ENCODE peak calls at places on chromosomes 2 and 18, in six cellular contexts. One of them, this sample, is unnamed.
A peak's percentile ranks its signal among the peaks of the same experiment; 100 is the strongest.

GRCh38 chr2:20186078-20186854 is 38.7 kb downstream of the SDC1 start:
- DNase-seq in tibial nerve: peak; percentile 41
- DNase-seq in mammary epithelial cell: no peak
- DNase-seq in heart right ventricle: no peak
- DNase-seq in cardiac muscle cell: peak; percentile 36
- DNase-seq in K562: peak; percentile 66
- DNase-seq in this sample: no peak

GRCh38 chr2:190948671-190949070 is 65.3 kb downstream of the STAT1 start:
- DNase-seq in tibial nerve: no peak
- DNase-seq in cardiac muscle cell: no peak
- DNase-seq in heart right ventricle: no peak
- DNase-seq in K562: no peak
- DNase-seq in mammary epithelial cell: peak; percentile 80
- DNase-seq in this sample: no peak

GRCh38 chr2:190443778-190444481 is 35.8 kb downstream of the MFSD6 start:
- DNase-seq in cardiac muscle cell: no peak
- DNase-seq in tibial nerve: no peak
- DNase-seq in heart right ventricle: no peak
- DNase-seq in K562: no peak
- DNase-seq in mammary epithelial cell: peak; percentile 13
- DNase-seq in this sample: no peak

GRCh38 chr2:239543696-239544095 is 142.9 kb upstream of the HDAC4 start:
- DNase-seq in cardiac muscle cell: no peak
- DNase-seq in heart right ventricle: no peak
- DNase-seq in K562: no peak
- DNase-seq in mammary epithelial cell: no peak
- DNase-seq in tibial nerve: no peak
- DNase-seq in this sample: no peak

GRCh38 chr18:12422936-12423335 is 15.2 kb downstream of the PRELID3A start:
- DNase-seq in heart right ventricle: no peak
- DNase-seq in mammary epithelial cell: no peak
- DNase-seq in K562: no peak
- DNase-seq in cardiac muscle cell: no peak
- DNase-seq in tibial nerve: no peak
- DNase-seq in this sample: no peak

GRCh38 chr2:165406053-165406628 is 63.4 kb upstream of the CSRNP3 start:
- DNase-seq in cardiac muscle cell: no peak
- DNase-seq in K562: no peak
- DNase-seq in heart right ventricle: no peak
- DNase-seq in mammary epithelial cell: peak; percentile 5
- DNase-seq in tibial nerve: no peak
- DNase-seq in this sample: peak; percentile 43

GRCh38 chr2:159137511-159138101 is 148.9 kb downstream of the WDSUB1 start:
- DNase-seq in K562: no peak
- DNase-seq in cardiac muscle cell: no peak
- DNase-seq in tibial nerve: no peak
- DNase-seq in heart right ventricle: peak; percentile 44
- DNase-seq in mammary epithelial cell: no peak
- DNase-seq in this sample: no peak

GRCh38 chr2:147101906-147102790 is 742.7 kb upstream of the ACVR2A start:
- DNase-seq in tibial nerve: no peak
- DNase-seq in K562: no peak
- DNase-seq in heart right ventricle: no peak
- DNase-seq in cardiac muscle cell: no peak
- DNase-seq in mammary epithelial cell: no peak
- DNase-seq in this sample: no peak

GRCh38 chr2:239715606-239716005 is 309.5 kb downstream of the NDUFA10 start:
- DNase-seq in tibial nerve: no peak
- DNase-seq in mammary epithelial cell: no peak
- DNase-seq in cardiac muscle cell: no peak
- DNase-seq in K562: no peak
- DNase-seq in heart right ventricle: no peak
- DNase-seq in this sample: no peak

GRCh38 chr18:3742541-3742940 is 292.6 kb downstream of the TGIF1 start:
- DNase-seq in heart right ventricle: no peak
- DNase-seq in cardiac muscle cell: no peak
- DNase-seq in mammary epithelial cell: no peak
- DNase-seq in K562: no peak
- DNase-seq in tibial nerve: no peak
- DNase-seq in this sample: no peak

GRCh38 chr2:20409039-20409438 is 37.8 kb upstream of the RHOB start:
- DNase-seq in heart right ventricle: no peak
- DNase-seq in cardiac muscle cell: no peak
- DNase-seq in mammary epithelial cell: no peak
- DNase-seq in tibial nerve: no peak
- DNase-seq in K562: no peak
- DNase-seq in this sample: no peak

GRCh38 chr2:85130407-85130806 is 2.8 kb upstream of the TCF7L1 start:
- DNase-seq in K562: no peak
- DNase-seq in tibial nerve: no peak
- DNase-seq in mammary epithelial cell: no peak
- DNase-seq in heart right ventricle: no peak
- DNase-seq in cardiac muscle cell: no peak
- DNase-seq in this sample: no peak

GRCh38 chr2:66781804-66782203 is 346.9 kb downstream of the MEIS1 start:
- DNase-seq in K562: no peak
- DNase-seq in cardiac muscle cell: no peak
- DNase-seq in heart right ventricle: no peak
- DNase-seq in mammary epithelial cell: no peak
- DNase-seq in tibial nerve: no peak
- DNase-seq in this sample: no peak

GRCh38 chr2:135265960-135266490 is 213.9 kb downstream of the RAB3GAP1 start:
- DNase-seq in heart right ventricle: no peak
- DNase-seq in K562: no peak
- DNase-seq in cardiac muscle cell: no peak
- DNase-seq in tibial nerve: no peak
- DNase-seq in mammary epithelial cell: no peak
- DNase-seq in this sample: no peak

GRCh38 chr2:147530033-147530432 is 314.8 kb upstream of the ACVR2A start:
- DNase-seq in K562: no peak
- DNase-seq in mammary epithelial cell: no peak
- DNase-seq in heart right ventricle: no peak
- DNase-seq in tibial nerve: no peak
- DNase-seq in cardiac muscle cell: no peak
- DNase-seq in this sample: no peak

GRCh38 chr2:191158751-191159150 is 8.0 kb upstream of the STAT4 start:
- DNase-seq in K562: no peak
- DNase-seq in cardiac muscle cell: no peak
- DNase-seq in mammary epithelial cell: no peak
- DNase-seq in tibial nerve: no peak
- DNase-seq in heart right ventricle: no peak
- DNase-seq in this sample: no peak

GRCh38 chr2:27798948-27799645 is 27.6 kb downstream of the MRPL33 start:
- DNase-seq in cardiac muscle cell: peak; percentile 44
- DNase-seq in heart right ventricle: peak; percentile 61
- DNase-seq in mammary epithelial cell: peak; percentile 100
- DNase-seq in K562: peak; percentile 15
- DNase-seq in tibial nerve: peak; percentile 54
- DNase-seq in this sample: peak; percentile 16

GRCh38 chr2:196174424-196174823 is 3.0 kb upstream of the STK17B start:
- DNase-seq in mammary epithelial cell: no peak
- DNase-seq in tibial nerve: no peak
- DNase-seq in K562: no peak
- DNase-seq in cardiac muscle cell: no peak
- DNase-seq in heart right ventricle: no peak
- DNase-seq in this sample: no peak

GRCh38 chr2:166539340-166540162 is 45.5 kb upstream of the SCN7A start:
- DNase-seq in mammary epithelial cell: peak; percentile 43
- DNase-seq in tibial nerve: peak; percentile 72
- DNase-seq in cardiac muscle cell: peak; percentile 79
- DNase-seq in heart right ventricle: peak; percentile 14
- DNase-seq in K562: peak; percentile 60
- DNase-seq in this sample: peak; percentile 25

GRCh38 chr2:223054193-223054781 is 2.3 kb downstream of the KCNE4 start:
- DNase-seq in cardiac muscle cell: no peak
- DNase-seq in tibial nerve: peak; percentile 85
- DNase-seq in heart right ventricle: peak; percentile 76
- DNase-seq in mammary epithelial cell: no peak
- DNase-seq in K562: no peak
- DNase-seq in this sample: no peak

GRCh38 chr2:47190188-47190818 is 35.2 kb upstream of the STPG4 start:
- DNase-seq in K562: no peak
- DNase-seq in cardiac muscle cell: no peak
- DNase-seq in mammary epithelial cell: no peak
- DNase-seq in heart right ventricle: no peak
- DNase-seq in tibial nerve: no peak
- DNase-seq in this sample: no peak

GRCh38 chr2:4424153-4424552 is 720.8 kb downstream of the DCDC2C start:
- DNase-seq in mammary epithelial cell: no peak
- DNase-seq in heart right ventricle: no peak
- DNase-seq in tibial nerve: no peak
- DNase-seq in cardiac muscle cell: no peak
- DNase-seq in K562: no peak
- DNase-seq in this sample: no peak

GRCh38 chr2:206804326-206804725 is 38.9 kb downstream of the FASTKD2 start:
- DNase-seq in tibial nerve: peak; percentile 23
- DNase-seq in K562: no peak
- DNase-seq in cardiac muscle cell: no peak
- DNase-seq in heart right ventricle: no peak
- DNase-seq in mammary epithelial cell: peak; percentile 4
- DNase-seq in this sample: no peak

DNA sequence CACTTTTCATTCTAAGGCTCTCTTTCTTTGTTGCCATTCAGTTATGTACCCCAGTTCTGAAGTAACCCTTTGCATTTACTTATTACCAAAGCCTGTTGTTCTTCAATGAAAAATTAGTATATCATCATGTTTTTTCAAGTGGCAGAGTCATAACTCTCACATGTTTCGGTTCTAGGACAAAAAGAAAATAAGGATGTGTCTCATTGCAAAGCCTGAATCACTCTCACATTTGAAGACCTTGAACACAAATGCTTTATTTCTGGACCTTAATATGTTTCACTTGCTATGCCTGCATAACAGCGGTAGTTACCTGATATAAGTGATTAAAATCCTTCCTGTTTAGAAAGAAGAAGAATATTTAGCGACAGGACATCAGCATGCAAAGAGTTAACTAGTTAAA is 49.1 kb downstream of the ZEB2 start:
- DNase-seq in mammary epithelial cell: no peak
- DNase-seq in heart right ventricle: no peak
- DNase-seq in tibial nerve: no peak
- DNase-seq in K562: no peak
- DNase-seq in cardiac muscle cell: no peak
- DNase-seq in this sample: no peak
- H3K27ac ChIP-seq in mammary epithelial cell: no peak overlapping the region
- H3K27ac ChIP-seq in heart right ventricle: no peak overlapping the region
- H3K27ac ChIP-seq in tibial nerve: peak overlapping the region; percentile 87
- H3K27ac ChIP-seq in K562: no peak overlapping the region
- H3K27ac ChIP-seq in cardiac muscle cell: no peak overlapping the region
- H3K27ac ChIP-seq in this sample: no peak overlapping the region

DNA sequence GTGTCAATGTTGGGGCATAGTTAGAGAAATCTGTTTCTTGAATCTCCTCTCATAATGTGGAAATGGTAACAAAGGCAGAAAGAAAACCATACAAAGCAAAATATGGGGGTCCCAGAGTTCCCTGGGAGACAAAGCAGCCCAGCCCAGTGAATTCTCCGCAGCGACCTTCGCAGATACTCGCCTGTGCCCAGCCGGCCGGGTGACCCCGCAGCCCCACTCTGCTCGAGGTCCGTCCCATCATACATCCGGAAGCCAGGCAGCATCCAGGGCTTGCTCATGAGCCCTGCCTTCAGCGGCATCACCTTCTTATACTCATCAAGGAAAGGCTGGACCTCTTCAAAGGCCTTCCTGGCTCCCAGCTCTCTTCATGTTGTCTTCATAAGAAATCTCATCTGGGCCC is 774.8 kb upstream of the ID2 start:
- DNase-seq in mammary epithelial cell: no peak
- DNase-seq in cardiac muscle cell: no peak
- DNase-seq in K562: no peak
- DNase-seq in tibial nerve: no peak
- DNase-seq in heart right ventricle: no peak
- DNase-seq in this sample: no peak
- H3K4me3 ChIP-seq in mammary epithelial cell: no peak overlapping the region
- H3K4me3 ChIP-seq in cardiac muscle cell: no peak overlapping the region
- H3K4me3 ChIP-seq in K562: no peak overlapping the region
- H3K4me3 ChIP-seq in tibial nerve: no peak overlapping the region
- H3K4me3 ChIP-seq in heart right ventricle: no peak overlapping the region
- H3K4me3 ChIP-seq in this sample: no peak overlapping the region

DNA sequence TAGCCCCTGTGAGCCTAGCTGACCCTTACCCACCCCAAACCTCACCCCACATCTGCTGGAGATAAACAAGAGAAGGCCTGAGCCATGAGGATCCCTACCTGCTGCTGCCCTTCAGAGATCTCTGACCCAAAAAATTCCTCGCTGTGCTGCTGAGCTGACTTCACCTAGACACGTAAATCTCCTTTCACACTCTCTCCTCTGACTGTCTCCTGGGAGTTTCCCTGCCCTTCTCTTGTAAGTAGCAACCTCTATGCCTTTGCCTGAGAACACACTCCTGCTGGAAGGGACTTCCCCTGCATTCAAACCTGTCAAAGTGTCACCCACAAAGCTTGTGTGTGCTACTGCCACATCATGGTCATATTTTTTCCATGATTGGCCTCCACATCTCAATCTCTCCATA is 134.2 kb upstream of the NOL4 start:
- DNase-seq in K562: no peak
- DNase-seq in heart right ventricle: no peak
- DNase-seq in mammary epithelial cell: peak; percentile 3
- DNase-seq in cardiac muscle cell: peak; percentile 1
- DNase-seq in tibial nerve: no peak
- DNase-seq in this sample: no peak
- H3K36me3 ChIP-seq in K562: no peaks in the 10 kb centered on the region
- H3K36me3 ChIP-seq in heart right ventricle: no peaks in the 10 kb centered on the region
- H3K36me3 ChIP-seq in mammary epithelial cell: no peaks in the 10 kb centered on the region
- H3K36me3 ChIP-seq in cardiac muscle cell: no peaks in the 10 kb centered on the region
- H3K36me3 ChIP-seq in tibial nerve: no peaks in the 10 kb centered on the region
- H3K36me3 ChIP-seq in this sample: no peaks in the 10 kb centered on the region

GRCh38 chr2:188789951-188790350 is 184.2 kb upstream of the COL3A1 start:
- DNase-seq in K562: no peak
- DNase-seq in heart right ventricle: no peak
- DNase-seq in cardiac muscle cell: no peak
- DNase-seq in mammary epithelial cell: no peak
- DNase-seq in tibial nerve: no peak
- DNase-seq in this sample: no peak

GRCh38 chr2:188786368-188786781 is 187.8 kb upstream of the COL3A1 start:
- DNase-seq in cardiac muscle cell: no peak
- DNase-seq in mammary epithelial cell: peak; percentile 8
- DNase-seq in tibial nerve: peak; percentile 10
- DNase-seq in K562: no peak
- DNase-seq in heart right ventricle: peak; percentile 39
- DNase-seq in this sample: no peak

GRCh38 chr2:188787661-188788044 is 186.5 kb upstream of the COL3A1 start:
- DNase-seq in tibial nerve: no peak
- DNase-seq in K562: no peak
- DNase-seq in heart right ventricle: no peak
- DNase-seq in cardiac muscle cell: no peak
- DNase-seq in mammary epithelial cell: no peak
- DNase-seq in this sample: no peak

GRCh38 chr2:188787002-188787660 is 187.0 kb upstream of the COL3A1 start:
- DNase-seq in heart right ventricle: no peak
- DNase-seq in K562: no peak
- DNase-seq in mammary epithelial cell: peak; percentile 39
- DNase-seq in cardiac muscle cell: no peak
- DNase-seq in tibial nerve: no peak
- DNase-seq in this sample: no peak

DNA sequence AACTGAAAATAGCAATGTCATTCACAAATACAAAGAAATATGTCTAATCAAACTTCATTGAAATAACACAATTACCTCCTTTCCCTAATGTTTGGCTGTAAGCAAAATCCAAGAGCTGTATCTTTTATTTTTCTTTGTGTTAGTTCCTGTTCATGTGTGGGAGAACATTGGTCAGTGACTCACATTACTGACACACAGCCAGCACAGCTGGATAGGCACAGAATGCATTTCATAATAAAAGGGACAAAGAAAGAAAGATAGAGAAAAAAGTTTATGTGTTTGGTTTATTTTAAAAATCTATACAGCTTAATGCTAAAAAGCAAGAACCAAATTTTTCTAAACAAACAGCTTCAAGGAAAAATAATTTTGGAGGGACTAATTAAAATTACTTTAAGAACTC is 185.6 kb upstream of the COL3A1 start:
- DNase-seq in heart right ventricle: peak; percentile 79
- DNase-seq in K562: no peak
- DNase-seq in tibial nerve: peak; percentile 89
- DNase-seq in cardiac muscle cell: no peak
- DNase-seq in mammary epithelial cell: peak; percentile 69
- DNase-seq in this sample: no peak
- H3K27ac ChIP-seq in heart right ventricle: peak overlapping the region; percentile 85
- H3K27ac ChIP-seq in K562: no peak overlapping the region
- H3K27ac ChIP-seq in tibial nerve: peak overlapping the region; percentile 81
- H3K27ac ChIP-seq in cardiac muscle cell: no peak overlapping the region
- H3K27ac ChIP-seq in mammary epithelial cell: no peak overlapping the region
- H3K27ac ChIP-seq in this sample: no peak overlapping the region

This sample was measured in iPS DF 6.9.